ENCODE peak calls at places on chromosome X, in seven cellular contexts. H is HCT116, B is IMR-90, Y is GM12878, A is K562, R is H1, S is HepG2. O is an unnamed sample.

GRCh38 chrX:107324493-107325310 is 118.3 kb downstream of the DNAAF6 start:
- DNase-seq in A (peak), R (peak), Y (no peak), S (no peak), H (no peak), B (peak), O (peak)

GRCh38 chrX:11416600-11416999 is 123.4 kb downstream of the AMELX start:
- DNase-seq in B (no peak), S (no peak), H (no peak), Y (no peak), R (no peak), A (no peak), O (peak)

GRCh38 chrX:137747231-137747630 is 181.3 kb downstream of the ZIC3 start:
- DNase-seq in H (no peak), A (no peak), R (no peak), B (no peak), S (no peak), Y (no peak), O (no peak)

GRCh38 chrX:118772051-118772450 is 44.6 kb downstream of the IL13RA1 start:
- DNase-seq in H (no peak), A (no peak), S (no peak), B (no peak), R (no peak), Y (no peak), O (no peak)

GRCh38 chrX:33855251-33855650 is 276.9 kb downstream of the FAM47A start:
- DNase-seq in S (no peak), Y (no peak), H (no peak), B (no peak), R (no peak), A (no peak), O (no peak)

GRCh38 chrX:133985164-133986007 is at the start of gene GPC3:
- DNase-seq in A (peak), H (no peak), R (peak), Y (no peak), S (peak), B (peak), O (peak)

GRCh38 chrX:16671005-16671404 is 21.0 kb downstream of the S100G start:
- DNase-seq in Y (no peak), H (peak), A (peak), R (no peak), B (peak), S (peak), O (peak)

GRCh38 chrX:7330971-7331746 is 183.2 kb upstream of the PUDP start:
- DNase-seq in H (no peak), B (peak), Y (no peak), S (no peak), A (no peak), R (no peak), O (no peak)

GRCh38 chrX:40318076-40318475 is 220.3 kb upstream of the BCOR start:
- DNase-seq in Y (no peak), A (no peak), H (no peak), R (no peak), S (no peak), B (no peak), O (no peak)

GRCh38 chrX:150926304-150926703 is 27.8 kb upstream of the CD99L2 start:
- DNase-seq in Y (no peak), R (no peak), H (no peak), A (no peak), S (no peak), B (no peak), O (no peak)

GRCh38 chrX:17788439-17788838 is 51.1 kb downstream of the SCML1 start:
- DNase-seq in R (peak), Y (no peak), H (peak), B (peak), S (peak), A (peak), O (peak)

GRCh38 chrX:126064901-126065541 is 101.1 kb downstream of the DCAF12L2 start:
- DNase-seq in Y (no peak), B (no peak), S (no peak), A (no peak), H (no peak), R (no peak), O (no peak)
- H2AFZ ChIP-seq in Y (no peak), B (no peak), S (no peak), A (no peak), H (no peak), R (no peak), O (no peak)

GRCh38 chrX:63349307-63349706 is 1.8 kb downstream of the SPIN4 start:
- DNase-seq in Y (no peak), H (no peak), B (no peak), S (no peak), R (no peak), A (peak), O (peak)

GRCh38 chrX:63354484-63354883 is 3.4 kb upstream of the SPIN4 start:
- DNase-seq in Y (no peak), S (no peak), B (no peak), H (no peak), A (no peak), R (no peak), O (no peak)

GRCh38 chrX:63350551-63350950 is 581 bp downstream of the SPIN4 start:
- DNase-seq in S (peak), R (no peak), H (no peak), A (peak), B (no peak), Y (peak), O (peak)

GRCh38 chrX:63350979-63351616 is at the start of gene SPIN4:
- DNase-seq in B (peak), Y (peak), S (peak), H (peak), A (peak), R (peak), O (peak)
- TF ChIP-seq POLR2A in B (peak), Y (peak), S (peak), H (peak), A (peak), R (peak), O (peak)

DNA sequence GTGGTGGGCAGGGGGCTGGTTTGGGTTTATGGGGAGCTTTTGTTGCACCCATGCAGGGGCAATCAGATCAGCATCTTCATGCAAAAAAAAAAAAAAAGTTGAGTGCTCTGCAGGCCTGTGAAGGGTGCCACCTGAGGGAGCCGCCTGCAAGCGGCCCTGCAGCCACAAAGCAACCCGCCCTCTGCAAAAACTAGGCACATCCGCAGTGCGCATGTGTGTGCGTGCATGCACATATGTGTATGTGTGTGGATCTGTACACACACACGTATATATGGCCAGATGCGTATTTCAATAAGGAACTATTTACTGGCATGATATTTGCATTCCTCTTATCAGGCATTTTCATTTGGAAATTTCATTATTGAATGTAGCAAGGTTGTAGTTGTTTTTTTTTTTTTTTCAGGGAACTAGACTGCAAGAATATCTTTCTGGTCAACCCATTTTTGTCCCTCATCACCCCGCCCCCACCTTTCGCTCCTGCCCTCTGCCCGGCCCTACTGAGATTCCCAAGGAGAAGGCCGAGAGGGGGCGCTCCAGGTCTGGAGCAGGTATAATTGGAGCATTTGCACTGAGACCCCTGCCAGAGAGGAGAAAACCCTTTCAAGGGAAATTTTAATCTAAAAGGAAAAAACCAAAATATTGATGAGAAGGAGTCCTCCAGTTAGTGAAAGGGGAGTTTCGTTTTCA is 18.1 kb downstream of the CCNQ start:
- DNase-seq in H (no peak), Y (no peak), R (peak), S (peak), A (peak), B (no peak), O (peak)
- TF ChIP-seq CTCF in H (peak), Y (no peak), R (peak), S (peak), A (peak), B (peak), O (peak)

DNA sequence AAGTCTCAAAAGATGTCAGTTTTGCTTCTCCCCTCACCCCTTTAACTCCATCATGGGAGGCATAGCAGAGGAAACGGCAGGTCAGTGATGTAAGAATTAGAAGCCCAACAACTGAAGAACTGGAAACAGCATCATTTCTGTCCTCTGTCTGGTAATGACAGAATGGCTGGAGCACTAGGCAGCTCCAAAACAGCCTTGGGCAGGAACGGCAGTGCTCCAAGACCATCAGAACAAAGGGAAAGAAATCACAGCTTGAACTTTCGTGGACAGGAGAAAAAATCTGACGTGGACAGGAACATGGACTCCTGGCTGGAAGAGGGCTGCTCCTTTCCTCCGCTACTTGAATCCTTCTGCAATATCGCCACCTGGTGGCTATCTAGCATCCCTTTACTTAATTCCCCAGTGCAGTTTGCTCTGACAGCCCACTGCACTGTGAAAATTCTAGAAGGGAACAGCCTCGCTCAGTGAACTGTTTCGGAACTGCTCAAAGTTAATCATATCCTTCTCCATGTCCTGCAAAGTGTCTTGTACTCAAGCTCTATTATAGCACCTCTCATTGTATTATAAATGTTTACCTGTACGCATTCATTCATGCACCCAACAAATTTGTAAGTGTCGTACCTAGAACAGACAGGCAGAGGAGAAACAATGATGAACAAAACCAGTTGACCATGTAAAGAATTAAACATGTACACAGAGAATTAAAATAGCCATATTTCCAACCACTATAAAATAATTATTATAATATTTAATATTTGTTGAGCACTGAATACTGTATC is 20.4 kb downstream of the SLC25A53 start:
- DNase-seq in R (no peak), B (peak), S (peak), Y (peak), H (peak), A (peak), O (peak)
- H2AFZ ChIP-seq in R (peak), B (peak), S (no peak), Y (no peak), H (no peak), A (no peak), O (peak)

GRCh38 chrX:129678881-129679195 is 24.1 kb upstream of the APLN start:
- DNase-seq in Y (no peak), S (no peak), R (no peak), B (no peak), A (no peak), H (no peak), O (peak)

GRCh38 chrX:129682979-129683378 is 28.2 kb upstream of the APLN start:
- DNase-seq in B (no peak), R (no peak), H (no peak), A (no peak), S (no peak), Y (no peak), O (no peak)

GRCh38 chrX:129679856-129680255 is 25.1 kb upstream of the APLN start:
- DNase-seq in A (no peak), R (no peak), Y (no peak), H (no peak), B (peak), S (no peak), O (no peak)

GRCh38 chrX:129678176-129678880 is 23.6 kb upstream of the APLN start:
- DNase-seq in Y (no peak), H (no peak), A (no peak), S (no peak), B (no peak), R (no peak), O (peak)
- TF ChIP-seq POLR2A in Y (no peak), H (no peak), A (no peak), S (no peak), B (no peak), R (no peak), O (no peak)

GRCh38 chrX:132958086-132958703 is at the start of gene HS6ST2:
- DNase-seq in B (no peak), Y (no peak), A (no peak), S (no peak), H (peak), R (peak), O (peak)
- TF ChIP-seq CTCF in B (no peak), Y (no peak), A (no peak), S (no peak), H (no peak), R (no peak), O (no peak)

GRCh38 chrX:48471504-48471903 is 1.4 kb upstream of the SLC38A5 start:
- DNase-seq in Y (no peak), A (no peak), R (no peak), B (no peak), S (no peak), H (no peak), O (no peak)

GRCh38 chrX:48468693-48469691 is 1.1 kb downstream of the SLC38A5 start:
- DNase-seq in Y (no peak), S (no peak), H (no peak), B (no peak), R (peak), A (peak), O (no peak)

GRCh38 chrX:48472225-48472624 is 2.2 kb upstream of the SLC38A5 start:
- DNase-seq in Y (no peak), H (no peak), B (no peak), S (no peak), A (no peak), R (no peak), O (no peak)

GRCh38 chrX:48470833-48471118 is 716 bp upstream of the SLC38A5 start:
- DNase-seq in R (no peak), Y (no peak), S (peak), H (no peak), B (no peak), A (no peak), O (no peak)

DNA sequence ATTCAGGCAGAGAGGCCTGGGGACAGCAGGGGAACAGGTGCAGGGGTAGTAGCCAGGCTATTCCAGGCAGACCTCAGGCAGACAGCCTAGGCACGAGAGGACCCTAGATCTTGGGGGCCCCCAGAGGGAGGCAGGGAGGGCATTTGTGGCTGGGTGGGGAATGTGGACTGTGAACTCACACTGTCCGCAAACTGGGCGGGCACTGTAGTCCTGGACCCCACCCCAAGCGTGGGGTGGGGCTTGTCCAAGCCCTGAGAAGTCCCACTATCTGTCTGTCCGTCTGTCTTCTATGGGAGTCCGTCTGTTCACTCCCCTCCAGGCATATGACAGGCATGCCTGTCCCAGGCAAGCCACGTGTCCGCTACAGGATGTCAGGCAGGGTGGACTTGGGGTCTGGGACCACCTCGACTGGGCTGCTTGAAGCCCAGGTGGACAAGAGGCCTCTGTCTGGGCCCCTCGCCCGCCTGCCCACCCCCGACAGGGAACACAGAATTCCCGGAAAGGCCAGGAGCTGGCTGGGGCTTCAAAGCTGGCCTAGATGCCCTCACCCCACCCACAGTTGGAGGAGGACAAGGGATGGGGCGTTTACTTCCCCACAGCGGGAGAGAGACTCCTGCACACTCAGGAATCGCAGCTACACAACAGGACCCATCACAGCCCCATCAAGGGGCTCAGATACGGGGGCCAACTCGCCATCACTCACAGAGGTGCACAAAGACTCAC is at the start of gene SLC38A5:
- DNase-seq in B (no peak), Y (no peak), S (peak), A (peak), R (no peak), H (no peak), O (no peak)
- H2AFZ ChIP-seq in B (no peak), Y (peak), S (no peak), A (peak), R (peak), H (no peak), O (peak)

O was measured in endothelial cell of umbilical vein.